ENCODE peak calls at places on chromosome 11, in ten cellular contexts. R is AG08395; M is stimulated activated naive CD8-positive, alpha-beta T cell treated with anti-CD3 and anti-CD28 coated beads, Interleukin-15, amount 100 ng/mL, for 72 hours; D is AG04450; J is mesothelial cell of epicardium; K is ecto neural progenitor cell; Q is upper lobe of right lung; O is activated T-helper 1 cell treated with Interleukin-2 at 50 U/mL for 16 hours; G is adipocyte; T is NCI-H748 treated with DMSO at 0.1 percent for 48 hours. W is an unnamed sample.

GRCh38 chr11:113213549-113213948 is 100.8 kb upstream of the TTC12 start:
- DNase-seq in R (no peak), M (no peak), D (no peak), J (no peak), K (no peak), Q (no peak), O (no peak), G (no peak), T (no peak), W (no peak)

GRCh38 chr11:57566035-57566504 is 1.4 kb downstream of the UBE2L6 start:
- DNase-seq in R (peak), M (peak), D (no peak), J (no peak), K (no peak), Q (no peak), O (no peak), G (peak), T (no peak), W (no peak)

GRCh38 chr11:83033972-83034672 is 37.6 kb downstream of the RAB30 start:
- DNase-seq in R (peak), M (no peak), D (no peak), J (no peak), K (peak), Q (no peak), O (no peak), G (peak), T (peak), W (no peak)

GRCh38 chr11:30960387-30960992 is 374.3 kb upstream of the MPPED2 start:
- DNase-seq in R (peak), M (no peak), D (no peak), J (no peak), K (no peak), Q (no peak), O (no peak), G (peak), T (peak), W (no peak)

GRCh38 chr11:78000193-78000592 is 5.7 kb upstream of the INTS4 start:
- DNase-seq in R (peak), M (peak), D (peak), J (no peak), K (no peak), Q (no peak), O (no peak), G (peak), T (peak), W (no peak)

GRCh38 chr11:75078233-75078632 is 18.4 kb downstream of the OR2AT4 start:
- DNase-seq in R (no peak), M (no peak), D (no peak), J (no peak), K (no peak), Q (no peak), O (no peak), G (no peak), T (no peak), W (no peak)

GRCh38 chr11:109423114-109423859 is 1.3 kb downstream of the C11orf87 start:
- DNase-seq in R (peak), M (no peak), D (no peak), J (peak), K (peak), Q (peak), O (no peak), G (peak), T (no peak), W (no peak)

GRCh38 chr11:108959874-108960273 is 295.0 kb downstream of the DDX10 start:
- DNase-seq in R (no peak), M (no peak), D (no peak), J (no peak), K (no peak), Q (no peak), O (no peak), G (no peak), T (no peak), W (no peak)

GRCh38 chr11:13465909-13466371 is 2.9 kb upstream of the BTBD10 start:
- DNase-seq in R (peak), M (no peak), D (no peak), J (no peak), K (no peak), Q (no peak), O (no peak), G (peak), T (peak), W (no peak)

GRCh38 chr11:71329731-71330130 is 77.4 kb upstream of the SHANK2 start:
- DNase-seq in R (no peak), M (no peak), D (no peak), J (no peak), K (no peak), Q (peak), O (no peak), G (no peak), T (no peak), W (no peak)

GRCh38 chr11:121466063-121466794 is 13.5 kb upstream of the SORL1-AS1 start:
- DNase-seq in R (peak), M (peak), D (peak), J (peak), K (peak), Q (peak), O (no peak), G (peak), T (peak), W (no peak)

GRCh38 chr11:70207531-70208131 is 4.5 kb downstream of the FADD start:
- DNase-seq in R (no peak), M (no peak), D (no peak), J (no peak), K (no peak), Q (peak), O (no peak), G (no peak), T (no peak), W (no peak)

GRCh38 chr11:28242596-28242995 is 134.4 kb downstream of the METTL15 start:
- DNase-seq in R (no peak), M (no peak), D (no peak), J (no peak), K (no peak), Q (no peak), O (no peak), G (no peak), T (no peak), W (no peak)

GRCh38 chr11:126697937-126698336 is 302.6 kb downstream of the KIRREL3 start:
- DNase-seq in R (no peak), M (no peak), D (no peak), J (no peak), K (no peak), Q (no peak), O (no peak), G (no peak), T (no peak), W (no peak)

GRCh38 chr11:128745296-128746183 is 51.7 kb downstream of the FLI1 start:
- DNase-seq in R (peak), M (no peak), D (no peak), J (no peak), K (no peak), Q (no peak), O (no peak), G (peak), T (no peak), W (no peak)

GRCh38 chr11:117201906-117202305 is 2.7 kb downstream of the TAGLN start:
- DNase-seq in R (no peak), M (no peak), D (no peak), J (no peak), K (no peak), Q (no peak), O (no peak), G (no peak), T (no peak), W (no peak)

GRCh38 chr11:47348859-47349258 is 3.6 kb downstream of the MYBPC3 start:
- DNase-seq in R (no peak), M (no peak), D (no peak), J (no peak), K (no peak), Q (no peak), O (no peak), G (peak), T (no peak), W (no peak)

GRCh38 chr11:62120001-62120400 is 3.8 kb upstream of the INCENP start:
- DNase-seq in R (no peak), M (no peak), D (no peak), J (no peak), K (no peak), Q (peak), O (no peak), G (no peak), T (no peak), W (no peak)

W was measured in GM12892.